ENCODE peak calls at places on chromosomes 13 and 19, in six cellular contexts. J is mesenchymal stem cell, N is H1, B is neuronal stem cell, P is H9, I is mesendoderm. V is an unnamed sample.

GRCh38 chr13:70310720-70311119 is 202.5 kb upstream of the KLHL1 start:
- DNase-seq in J (peak; percentile 76), N (no peak), I (peak; percentile 66), B (peak; percentile 18), P (no peak), V (no peak)

GRCh38 chr19:17999685-18000479 is 8.1 kb upstream of the ARRDC2 start:
- DNase-seq in J (no peak), P (no peak), N (no peak), I (no peak), B (no peak), V (no peak)

GRCh38 chr13:45207319-45207718 is 6.5 kb upstream of the KCTD4 start:
- DNase-seq in B (no peak), J (no peak), N (no peak), I (no peak), P (no peak), V (no peak)

GRCh38 chr13:34698953-34699352 is 243.1 kb upstream of the NBEA start:
- DNase-seq in B (no peak), I (no peak), J (no peak), N (no peak), P (no peak), V (no peak)

GRCh38 chr19:16897572-16898056 is 8.8 kb downstream of the F2RL3 start:
- DNase-seq in J (peak; percentile 68), B (no peak), I (no peak), N (no peak), P (no peak), V (no peak)

GRCh38 chr13:22061371-22061805 is 390.5 kb downstream of the FGF9 start:
- DNase-seq in B (no peak), P (peak; percentile 38), J (no peak), I (peak; percentile 73), N (no peak), V (no peak)

GRCh38 chr19:52188822-52189744 is 769 bp upstream of the PPP2R1A start:
- DNase-seq in N (peak; percentile 92), I (no peak), P (no peak), J (no peak), B (no peak), V (no peak)

GRCh38 chr13:109654341-109655205 is 131.8 kb downstream of the IRS2 start:
- DNase-seq in J (peak; percentile 55), B (no peak), P (no peak), I (no peak), N (no peak), V (no peak)

GRCh38 chr19:35585844-35586243 is at the start of gene PMIS2:
- DNase-seq in B (no peak), J (no peak), I (no peak), P (peak; percentile 65), N (no peak), V (no peak)

GRCh38 chr19:2145831-2146241 is 5.5 kb downstream of the AP3D1 start:
- DNase-seq in J (no peak), B (no peak), N (no peak), I (no peak), P (no peak), V (peak; percentile 21)

GRCh38 chr13:97567510-97568243 is 133.7 kb downstream of the RAP2A start:
- DNase-seq in P (peak; percentile 45), J (peak; percentile 58), N (no peak), I (peak; percentile 83), B (no peak), V (peak; percentile 50)

GRCh38 chr13:32409561-32410440 is 18.1 kb downstream of the N4BP2L1 start:
- DNase-seq in B (no peak), P (peak; percentile 83), N (peak; percentile 69), I (peak; percentile 96), J (peak; percentile 73), V (peak; percentile 63)

GRCh38 chr13:60509601-60510386 is 112.8 kb downstream of the TDRD3 start:
- DNase-seq in B (no peak), J (no peak), I (no peak), P (no peak), N (no peak), V (peak; percentile 1)

GRCh38 chr19:3899531-3900294 is 19.2 kb downstream of the ATCAY start:
- DNase-seq in I (no peak), N (no peak), J (no peak), B (no peak), P (no peak), V (no peak)

GRCh38 chr19:6354098-6354674 is 7.1 kb upstream of the CLPP start:
- DNase-seq in N (no peak), J (peak; percentile 41), B (no peak), I (no peak), P (no peak), V (no peak)
- H2BK15ac ChIP-seq in N (no peak overlapping the region), J (no peak overlapping the region), B (no peak overlapping the region), I (no peak overlapping the region), P (no peak overlapping the region), V (no peak overlapping the region)

GRCh38 chr19:6690160-6690885 is 20.4 kb upstream of the TNFSF14 start:
- DNase-seq in J (no peak), I (no peak), B (no peak), P (no peak), N (no peak), V (no peak)
- H2BK15ac ChIP-seq in J (no peak overlapping the region), I (no peak overlapping the region), B (no peak overlapping the region), P (no peak overlapping the region), N (no peak overlapping the region), V (no peak overlapping the region)

GRCh38 chr13:94249512-94249911 is 230.0 kb downstream of the DCT start:
- DNase-seq in J (peak; percentile 69), P (no peak), B (peak; percentile 20), I (peak; percentile 93), N (no peak), V (peak; percentile 88)

GRCh38 chr13:94254737-94255136 is 224.7 kb downstream of the DCT start:
- DNase-seq in B (no peak), N (no peak), P (no peak), J (no peak), I (no peak), V (peak; percentile 48)

GRCh38 chr13:94251801-94252200 is 227.7 kb downstream of the DCT start:
- DNase-seq in N (no peak), P (no peak), J (no peak), I (no peak), B (no peak), V (peak; percentile 26)

GRCh38 chr13:94248454-94249233 is 230.8 kb downstream of the DCT start:
- DNase-seq in P (no peak), B (no peak), N (no peak), J (no peak), I (peak; percentile 44), V (peak; percentile 31)

GRCh38 chr13:94252209-94252608 is 227.3 kb downstream of the DCT start:
- DNase-seq in I (no peak), B (no peak), P (no peak), J (no peak), N (no peak), V (no peak)
- H2BK15ac ChIP-seq in I (no peak overlapping the region), B (no peak overlapping the region), P (no peak overlapping the region), J (no peak overlapping the region), N (no peak overlapping the region), V (no peak overlapping the region)

GRCh38 chr13:106306748-106307277 is 228.6 kb downstream of the EFNB2 start:
- DNase-seq in I (no peak), B (no peak), J (no peak), N (no peak), P (no peak), V (no peak)

GRCh38 chr13:106299616-106300015 is 235.8 kb downstream of the EFNB2 start:
- DNase-seq in B (no peak), N (no peak), I (no peak), J (no peak), P (no peak), V (no peak)

GRCh38 chr13:106297283-106297682 is 238.2 kb downstream of the EFNB2 start:
- DNase-seq in B (no peak), I (no peak), J (no peak), N (no peak), P (no peak), V (no peak)

GRCh38 chr13:106302011-106302410 is 233.5 kb downstream of the EFNB2 start:
- DNase-seq in P (no peak), J (no peak), N (no peak), I (no peak), B (no peak), V (no peak)

DNA sequence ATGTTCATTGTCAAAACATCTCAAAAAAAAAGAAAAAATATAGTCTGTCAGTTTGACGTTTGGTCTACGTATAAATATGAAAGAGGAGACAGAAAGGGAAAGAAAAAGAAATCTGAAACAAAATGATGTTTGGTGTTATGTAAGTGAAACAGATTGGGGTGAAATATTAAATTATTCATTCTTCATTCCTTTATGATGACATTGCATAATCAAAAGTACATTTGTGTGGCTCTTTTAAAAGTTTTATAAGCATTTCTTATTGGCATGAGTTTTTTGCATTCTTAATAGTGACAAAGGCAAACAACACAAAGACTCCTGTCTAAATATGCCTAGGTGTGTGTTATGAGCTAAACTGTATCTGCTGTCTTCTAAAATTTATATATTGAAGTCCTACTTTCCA is 232.6 kb downstream of the EFNB2 start:
- DNase-seq in B (no peak), N (no peak), P (no peak), J (no peak), I (no peak), V (no peak)
- H2BK15ac ChIP-seq in B (no peak overlapping the region), N (no peak overlapping the region), P (no peak overlapping the region), J (no peak overlapping the region), I (no peak overlapping the region), V (no peak overlapping the region)

DNA sequence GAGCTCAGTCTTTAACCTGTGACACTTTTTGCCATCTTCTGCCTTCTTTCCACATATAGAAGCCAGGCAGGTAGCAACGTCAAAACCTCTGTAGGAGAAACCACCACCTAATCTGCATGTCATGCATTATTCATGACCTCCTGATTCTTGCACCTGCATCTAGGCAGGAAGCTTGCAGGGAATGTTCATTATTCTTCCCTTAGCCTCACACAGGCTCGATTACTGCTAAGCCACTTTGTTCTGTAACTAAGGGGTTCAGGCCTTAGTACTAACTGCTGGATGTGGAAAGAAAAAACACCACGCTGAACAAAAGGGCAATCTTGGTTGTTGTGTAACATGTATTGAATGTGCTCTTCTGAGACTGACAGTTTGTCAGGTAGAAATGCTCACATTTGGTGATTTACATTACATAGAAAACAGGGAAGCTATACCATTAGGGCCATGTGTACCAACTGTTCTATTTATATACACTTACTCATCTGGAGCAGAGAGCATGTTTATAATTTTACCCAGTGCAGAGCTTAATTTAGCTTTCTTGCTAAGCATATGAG is 366.9 kb downstream of the KLF12 start:
- DNase-seq in N (no peak), P (peak; percentile 59), I (peak; percentile 66), B (peak; percentile 68), J (peak; percentile 72), V (peak; percentile 70)
- H2BK15ac ChIP-seq in N (no peak overlapping the region), P (no peak overlapping the region), I (no peak overlapping the region), B (no peak overlapping the region), J (no peak overlapping the region), V (no peak overlapping the region)

DNA sequence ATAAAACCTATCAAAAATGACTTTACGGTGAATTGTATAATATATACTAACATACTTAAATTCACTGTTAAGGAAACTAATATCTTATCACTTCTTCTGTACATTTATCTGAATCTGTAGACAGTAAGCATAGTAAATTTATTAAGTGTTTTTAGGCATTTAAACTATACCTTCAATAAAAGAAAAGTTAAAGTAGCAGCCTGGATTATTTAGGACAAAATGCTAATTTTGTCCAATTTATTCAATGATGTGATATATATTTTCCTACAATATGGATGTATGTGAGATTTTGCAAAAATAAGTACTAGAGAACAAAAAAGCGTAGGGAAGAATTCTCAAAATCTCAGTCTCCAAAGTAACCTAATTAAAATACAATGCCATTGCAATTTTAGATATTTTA is 299.9 kb downstream of the GPC5 start:
- DNase-seq in N (no peak), J (no peak), I (no peak), P (no peak), B (no peak), V (no peak)
- H2BK15ac ChIP-seq in N (no peak overlapping the region), J (no peak overlapping the region), I (no peak overlapping the region), P (no peak overlapping the region), B (no peak overlapping the region), V (no peak overlapping the region)